ENCODE peak calls at places on chromosomes 1 and 21, in four cellular contexts. One of them, this sample, is unnamed. For H3K4me1, the result is how much of the 10 kb centered on the place peaks cover.

GRCh38 chr21:39556176-39556575 is 56.6 kb upstream of the B3GALT5 start:
- DNase-seq in K562: no peak
- DNase-seq in HCT116: no peak
- DNase-seq in HepG2: no peak
- DNase-seq in this sample: no peak

GRCh38 chr1:112702067-112702395 is 4.9 kb downstream of the RHOC start:
- DNase-seq in K562: no peak
- DNase-seq in HCT116: no peak
- DNase-seq in HepG2: no peak
- DNase-seq in this sample: no peak

GRCh38 chr21:32335601-32336575 is 37.2 kb downstream of the MRAP start:
- DNase-seq in K562: no peak
- DNase-seq in HCT116: no peak
- DNase-seq in HepG2: no peak
- DNase-seq in this sample: no peak

GRCh38 chr1:99728494-99729235 is 37.8 kb downstream of the FRRS1 start:
- DNase-seq in K562: peak
- DNase-seq in HCT116: peak
- DNase-seq in HepG2: peak
- DNase-seq in this sample: no peak

GRCh38 chr21:28642891-28643290 is 349.8 kb downstream of the LTN1 start:
- DNase-seq in K562: no peak
- DNase-seq in HCT116: no peak
- DNase-seq in HepG2: no peak
- DNase-seq in this sample: no peak

GRCh38 chr21:43913928-43914327 is 48.9 kb downstream of the AGPAT3 start:
- DNase-seq in K562: peak
- DNase-seq in HCT116: no peak
- DNase-seq in HepG2: no peak
- DNase-seq in this sample: no peak

GRCh38 chr1:151519667-151520066 is 8.5 kb downstream of the CGN start:
- DNase-seq in K562: no peak
- DNase-seq in HCT116: no peak
- DNase-seq in HepG2: no peak
- DNase-seq in this sample: no peak

GRCh38 chr1:10673305-10673704 is 123.1 kb downstream of the CASZ1 start:
- DNase-seq in K562: no peak
- DNase-seq in HCT116: no peak
- DNase-seq in HepG2: no peak
- DNase-seq in this sample: no peak

GRCh38 chr1:148290881-148291280 is 138.8 kb upstream of the NBPF11 start:
- DNase-seq in K562: no peak
- DNase-seq in HCT116: no peak
- DNase-seq in HepG2: no peak
- DNase-seq in this sample: no peak

GRCh38 chr21:45156459-45156858 is 82.1 kb downstream of the ADARB1 start:
- DNase-seq in K562: no peak
- DNase-seq in HCT116: no peak
- DNase-seq in HepG2: no peak
- DNase-seq in this sample: no peak

GRCh38 chr1:8870605-8871538 is 7.6 kb downstream of the ENO1 start:
- DNase-seq in K562: no peak
- DNase-seq in HCT116: no peak
- DNase-seq in HepG2: no peak
- DNase-seq in this sample: no peak

GRCh38 chr1:246691622-246692495 is 32.4 kb upstream of the SCCPDH start:
- DNase-seq in K562: no peak
- DNase-seq in HCT116: no peak
- DNase-seq in HepG2: no peak
- DNase-seq in this sample: no peak

GRCh38 chr21:27047331-27048314 is 80.7 kb upstream of the ADAMTS5 start:
- DNase-seq in K562: no peak
- DNase-seq in HCT116: no peak
- DNase-seq in HepG2: no peak
- DNase-seq in this sample: no peak

GRCh38 chr1:151905070-151905442 is 4.3 kb downstream of the THEM4 start:
- DNase-seq in K562: peak
- DNase-seq in HCT116: no peak
- DNase-seq in HepG2: no peak
- DNase-seq in this sample: no peak

GRCh38 chr1:171850951-171851350 is 9.7 kb downstream of the DNM3 start:
- DNase-seq in K562: no peak
- DNase-seq in HCT116: no peak
- DNase-seq in HepG2: peak
- DNase-seq in this sample: no peak

GRCh38 chr1:202090994-202091393 is 31.7 kb upstream of the GPR37L1 start:
- DNase-seq in K562: no peak
- DNase-seq in HCT116: no peak
- DNase-seq in HepG2: peak
- DNase-seq in this sample: no peak

GRCh38 chr1:232384172-232384571 is 245.8 kb downstream of the SIPA1L2 start:
- DNase-seq in K562: no peak
- DNase-seq in HCT116: no peak
- DNase-seq in HepG2: no peak
- DNase-seq in this sample: no peak

GRCh38 chr21:37006521-37007291 is at the start of gene RIPPLY3:
- DNase-seq in K562: no peak
- DNase-seq in HCT116: no peak
- DNase-seq in HepG2: no peak
- DNase-seq in this sample: no peak

GRCh38 chr1:117809764-117810163 is 119.7 kb downstream of the GDAP2 start:
- DNase-seq in K562: no peak
- DNase-seq in HCT116: no peak
- DNase-seq in HepG2: no peak
- DNase-seq in this sample: no peak

GRCh38 chr1:194069168-194069830 is 882.9 kb upstream of the B3GALT2 start:
- DNase-seq in K562: no peak
- DNase-seq in HCT116: no peak
- DNase-seq in HepG2: no peak
- DNase-seq in this sample: no peak

GRCh38 chr1:206482611-206483010 is 12.3 kb downstream of the IKBKE start:
- DNase-seq in K562: no peak
- DNase-seq in HCT116: no peak
- DNase-seq in HepG2: no peak
- DNase-seq in this sample: no peak

GRCh38 chr1:39727221-39727931 is 11.3 kb upstream of the PPIE start:
- DNase-seq in K562: no peak
- DNase-seq in HCT116: no peak
- DNase-seq in HepG2: no peak
- DNase-seq in this sample: no peak

GRCh38 chr21:35825370-35825769 is 235.0 kb downstream of the SETD4 start:
- DNase-seq in K562: no peak
- DNase-seq in HCT116: no peak
- DNase-seq in HepG2: no peak
- DNase-seq in this sample: no peak

GRCh38 chr1:90850181-90850924 is 133.3 kb upstream of the BARHL2 start:
- DNase-seq in K562: peak
- DNase-seq in HCT116: no peak
- DNase-seq in HepG2: peak
- DNase-seq in this sample: no peak

GRCh38 chr1:206706298-206706791 is 21.6 kb downstream of the MAPKAPK2 start:
- DNase-seq in K562: no peak
- DNase-seq in HCT116: no peak
- DNase-seq in HepG2: no peak
- DNase-seq in this sample: no peak

GRCh38 chr1:9120312-9120958 is 8.5 kb downstream of the GPR157 start:
- DNase-seq in K562: no peak
- DNase-seq in HCT116: no peak
- DNase-seq in HepG2: no peak
- DNase-seq in this sample: no peak

GRCh38 chr1:196910208-196910607 is 22.4 kb downstream of the CFHR4 start:
- DNase-seq in K562: no peak
- DNase-seq in HCT116: no peak
- DNase-seq in HepG2: no peak
- DNase-seq in this sample: no peak

GRCh38 chr1:90295534-90295933 is 300.6 kb downstream of the ZNF326 start:
- DNase-seq in K562: no peak
- DNase-seq in HCT116: no peak
- DNase-seq in HepG2: no peak
- DNase-seq in this sample: no peak

GRCh38 chr1:201516511-201517127 is 9.7 kb upstream of the CSRP1 start:
- DNase-seq in K562: no peak
- DNase-seq in HCT116: no peak
- DNase-seq in HepG2: no peak
- DNase-seq in this sample: no peak

GRCh38 chr1:240117202-240117769 is 25.6 kb downstream of the FMN2 start:
- DNase-seq in K562: no peak
- DNase-seq in HCT116: no peak
- DNase-seq in HepG2: no peak
- DNase-seq in this sample: no peak

GRCh38 chr1:85555867-85556577 is 24.5 kb upstream of the CCN1 start:
- DNase-seq in K562: no peak
- DNase-seq in HCT116: no peak
- DNase-seq in HepG2: no peak
- DNase-seq in this sample: no peak

GRCh38 chr1:21139601-21140000 is 37.1 kb downstream of the EIF4G3 start:
- DNase-seq in K562: no peak
- DNase-seq in HCT116: no peak
- DNase-seq in HepG2: no peak
- DNase-seq in this sample: no peak

GRCh38 chr21:45448810-45449657 is 44.1 kb downstream of the COL18A1 start:
- DNase-seq in K562: no peak
- DNase-seq in HCT116: no peak
- DNase-seq in HepG2: peak
- DNase-seq in this sample: no peak

GRCh38 chr1:42936309-42937078 is 22.2 kb downstream of the SLC2A1 start:
- DNase-seq in K562: peak
- DNase-seq in HCT116: peak
- DNase-seq in HepG2: no peak
- DNase-seq in this sample: no peak

GRCh38 chr1:162530318-162530984 is 31.1 kb upstream of the UAP1 start:
- DNase-seq in K562: no peak
- DNase-seq in HCT116: no peak
- DNase-seq in HepG2: no peak
- DNase-seq in this sample: no peak

GRCh38 chr1:88035578-88035977 is 648.5 kb upstream of the PKN2 start:
- DNase-seq in K562: no peak
- DNase-seq in HCT116: no peak
- DNase-seq in HepG2: no peak
- DNase-seq in this sample: no peak

GRCh38 chr1:210646258-210646616 is 317.5 kb downstream of the HHAT start:
- DNase-seq in K562: no peak
- DNase-seq in HCT116: no peak
- DNase-seq in HepG2: no peak
- DNase-seq in this sample: no peak

GRCh38 chr1:111963985-111964738 is 25.3 kb downstream of the KCND3 start:
- DNase-seq in K562: no peak
- DNase-seq in HCT116: no peak
- DNase-seq in HepG2: no peak
- DNase-seq in this sample: no peak

GRCh38 chr1:173161510-173162221 is 45.5 kb downstream of the TNFSF4 start:
- DNase-seq in K562: no peak
- DNase-seq in HCT116: peak
- DNase-seq in HepG2: no peak
- DNase-seq in this sample: peak

DNA sequence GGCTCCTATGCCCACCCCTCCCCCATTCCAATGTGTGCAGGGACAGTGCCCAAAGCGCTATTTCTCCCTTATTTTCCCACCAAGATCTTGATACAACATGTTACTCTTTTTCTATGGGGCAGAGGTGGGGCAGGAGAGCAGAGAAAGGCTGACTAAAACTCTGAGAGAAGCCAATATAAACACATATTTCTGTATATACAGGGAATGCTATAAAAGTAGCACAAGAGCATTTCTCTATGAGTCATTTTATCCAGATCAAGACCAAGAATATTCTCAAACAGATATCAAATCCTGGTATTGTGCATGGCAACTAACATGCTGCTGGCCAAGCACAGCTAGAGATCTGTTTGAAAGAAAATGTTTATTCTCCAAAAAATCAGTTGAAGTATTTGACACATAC is 7.3 kb downstream of the WDR26 start:
- DNase-seq in K562: no peak
- DNase-seq in HCT116: no peak
- DNase-seq in HepG2: no peak
- DNase-seq in this sample: no peak
- H3K4me1 ChIP-seq in K562: under half
- H3K4me1 ChIP-seq in HCT116: under half
- H3K4me1 ChIP-seq in HepG2: under half
- H3K4me1 ChIP-seq in this sample: under half

GRCh38 chr1:228502522-228502921 is 15.3 kb downstream of the RNF187 start:
- DNase-seq in K562: peak
- DNase-seq in HCT116: no peak
- DNase-seq in HepG2: no peak
- DNase-seq in this sample: no peak
- TF ChIP-seq TCF7L2 in K562: no peak
- TF ChIP-seq TCF7L2 in HCT116: no peak
- TF ChIP-seq TCF7L2 in HepG2: no peak
- TF ChIP-seq TCF7L2 in this sample: no peak

GRCh38 chr1:229563241-229563640 is 4.7 kb upstream of the ABCB10 start:
- DNase-seq in K562: no peak
- DNase-seq in HCT116: no peak
- DNase-seq in HepG2: no peak
- DNase-seq in this sample: no peak

GRCh38 chr1:229570305-229570704 is 11.8 kb upstream of the ABCB10 start:
- DNase-seq in K562: no peak
- DNase-seq in HCT116: no peak
- DNase-seq in HepG2: no peak
- DNase-seq in this sample: no peak

GRCh38 chr1:229563701-229564100 is 5.2 kb upstream of the ABCB10 start:
- DNase-seq in K562: no peak
- DNase-seq in HCT116: no peak
- DNase-seq in HepG2: no peak
- DNase-seq in this sample: no peak

GRCh38 chr1:229570891-229571516 is 12.5 kb upstream of the ABCB10 start:
- DNase-seq in K562: no peak
- DNase-seq in HCT116: no peak
- DNase-seq in HepG2: no peak
- DNase-seq in this sample: no peak

GRCh38 chr1:229567109-229567868 is 8.8 kb upstream of the ABCB10 start:
- DNase-seq in K562: no peak
- DNase-seq in HCT116: no peak
- DNase-seq in HepG2: no peak
- DNase-seq in this sample: no peak
- H3K27ac ChIP-seq in K562: no peak
- H3K27ac ChIP-seq in HCT116: no peak
- H3K27ac ChIP-seq in HepG2: no peak
- H3K27ac ChIP-seq in this sample: no peak

GRCh38 chr1:234953655-234954420 is 174.8 kb downstream of the TOMM20 start:
- DNase-seq in K562: no peak
- DNase-seq in HCT116: no peak
- DNase-seq in HepG2: no peak
- DNase-seq in this sample: no peak

GRCh38 chr1:234957330-234958065 is 171.1 kb downstream of the TOMM20 start:
- DNase-seq in K562: peak
- DNase-seq in HCT116: peak
- DNase-seq in HepG2: peak
- DNase-seq in this sample: no peak

GRCh38 chr1:234956821-234957329 is 171.8 kb downstream of the TOMM20 start:
- DNase-seq in K562: peak
- DNase-seq in HCT116: no peak
- DNase-seq in HepG2: peak
- DNase-seq in this sample: no peak

GRCh38 chr1:234954613-234955012 is 174.0 kb downstream of the TOMM20 start:
- DNase-seq in K562: no peak
- DNase-seq in HCT116: no peak
- DNase-seq in HepG2: no peak
- DNase-seq in this sample: no peak

GRCh38 chr1:234955107-234955731 is 173.4 kb downstream of the TOMM20 start:
- DNase-seq in K562: peak
- DNase-seq in HCT116: no peak
- DNase-seq in HepG2: no peak
- DNase-seq in this sample: no peak
- H3K4me1 ChIP-seq in K562: under half
- H3K4me1 ChIP-seq in HCT116: under half
- H3K4me1 ChIP-seq in HepG2: half or more
- H3K4me1 ChIP-seq in this sample: half or more